ENCODE peak calls at places on chromosomes 4 and X, in seven cellular contexts. One of them, this sample, is unnamed.

GRCh38 chr4:61992351-61992750 is 792.2 kb downstream of the ADGRL3 start:
- DNase-seq in left ventricle myocardium inferior: no peak
- DNase-seq in progenitor cell of endocrine pancreas: no peak
- DNase-seq in GM23338: peak; percentile 56
- DNase-seq in fibroblast of mammary gland: no peak
- DNase-seq in ascending aorta: no peak
- DNase-seq in suprapubic skin: no peak
- DNase-seq in this sample: no peak

GRCh38 chr4:72951147-72951546 is 118.4 kb downstream of the COX18 start:
- DNase-seq in left ventricle myocardium inferior: no peak
- DNase-seq in progenitor cell of endocrine pancreas: no peak
- DNase-seq in GM23338: peak; percentile 34
- DNase-seq in fibroblast of mammary gland: no peak
- DNase-seq in ascending aorta: no peak
- DNase-seq in suprapubic skin: no peak
- DNase-seq in this sample: no peak

GRCh38 chr4:103199009-103199408 is 866 bp upstream of the CENPE start:
- DNase-seq in left ventricle myocardium inferior: no peak
- DNase-seq in progenitor cell of endocrine pancreas: no peak
- DNase-seq in GM23338: no peak
- DNase-seq in fibroblast of mammary gland: no peak
- DNase-seq in ascending aorta: no peak
- DNase-seq in suprapubic skin: no peak
- DNase-seq in this sample: no peak

GRCh38 chr4:176499518-176499917 is 179.8 kb downstream of the SPCS3 start:
- DNase-seq in left ventricle myocardium inferior: no peak
- DNase-seq in progenitor cell of endocrine pancreas: no peak
- DNase-seq in GM23338: no peak
- DNase-seq in fibroblast of mammary gland: peak; percentile 70
- DNase-seq in ascending aorta: no peak
- DNase-seq in suprapubic skin: no peak
- DNase-seq in this sample: no peak

GRCh38 chr4:61202100-61202637 is 2.0 kb downstream of the ADGRL3 start:
- DNase-seq in left ventricle myocardium inferior: peak; percentile 18
- DNase-seq in progenitor cell of endocrine pancreas: peak; percentile 14
- DNase-seq in GM23338: peak; percentile 61
- DNase-seq in fibroblast of mammary gland: no peak
- DNase-seq in ascending aorta: no peak
- DNase-seq in suprapubic skin: no peak
- DNase-seq in this sample: peak; percentile 84

GRCh38 chr4:150890246-150890645 is 124.8 kb downstream of the LRBA start:
- DNase-seq in left ventricle myocardium inferior: no peak
- DNase-seq in progenitor cell of endocrine pancreas: no peak
- DNase-seq in GM23338: no peak
- DNase-seq in fibroblast of mammary gland: no peak
- DNase-seq in ascending aorta: no peak
- DNase-seq in suprapubic skin: no peak
- DNase-seq in this sample: no peak

GRCh38 chrX:9997524-9997923 is 30.4 kb downstream of the CLDN34 start:
- DNase-seq in left ventricle myocardium inferior: no peak
- DNase-seq in progenitor cell of endocrine pancreas: no peak
- DNase-seq in GM23338: no peak
- DNase-seq in fibroblast of mammary gland: no peak
- DNase-seq in ascending aorta: no peak
- DNase-seq in suprapubic skin: no peak
- DNase-seq in this sample: no peak

GRCh38 chr4:176534566-176534965 is 214.8 kb downstream of the SPCS3 start:
- DNase-seq in left ventricle myocardium inferior: no peak
- DNase-seq in progenitor cell of endocrine pancreas: no peak
- DNase-seq in GM23338: no peak
- DNase-seq in fibroblast of mammary gland: peak; percentile 93
- DNase-seq in ascending aorta: no peak
- DNase-seq in suprapubic skin: no peak
- DNase-seq in this sample: no peak

GRCh38 chrX:48589482-48590162 is 7.7 kb upstream of the WDR13 start:
- DNase-seq in left ventricle myocardium inferior: no peak
- DNase-seq in progenitor cell of endocrine pancreas: no peak
- DNase-seq in GM23338: no peak
- DNase-seq in fibroblast of mammary gland: peak; percentile 60
- DNase-seq in ascending aorta: no peak
- DNase-seq in suprapubic skin: no peak
- DNase-seq in this sample: no peak

GRCh38 chr4:25129926-25130325 is 30.3 kb downstream of the SEPSECS start:
- DNase-seq in left ventricle myocardium inferior: no peak
- DNase-seq in progenitor cell of endocrine pancreas: no peak
- DNase-seq in GM23338: no peak
- DNase-seq in fibroblast of mammary gland: no peak
- DNase-seq in ascending aorta: no peak
- DNase-seq in suprapubic skin: no peak
- DNase-seq in this sample: no peak

GRCh38 chrX:12463052-12463451 is 324.8 kb downstream of the FRMPD4 start:
- DNase-seq in left ventricle myocardium inferior: no peak
- DNase-seq in progenitor cell of endocrine pancreas: no peak
- DNase-seq in GM23338: peak; percentile 36
- DNase-seq in fibroblast of mammary gland: no peak
- DNase-seq in ascending aorta: no peak
- DNase-seq in suprapubic skin: no peak
- DNase-seq in this sample: no peak

GRCh38 chr4:113684534-113685091 is 76.9 kb downstream of the CAMK2D start:
- DNase-seq in left ventricle myocardium inferior: peak; percentile 71
- DNase-seq in progenitor cell of endocrine pancreas: no peak
- DNase-seq in GM23338: peak; percentile 39
- DNase-seq in fibroblast of mammary gland: peak; percentile 77
- DNase-seq in ascending aorta: peak; percentile 17
- DNase-seq in suprapubic skin: no peak
- DNase-seq in this sample: peak; percentile 84

GRCh38 chr4:156303708-156304107 is 350.0 kb upstream of the CTSO start:
- DNase-seq in left ventricle myocardium inferior: no peak
- DNase-seq in progenitor cell of endocrine pancreas: no peak
- DNase-seq in GM23338: no peak
- DNase-seq in fibroblast of mammary gland: no peak
- DNase-seq in ascending aorta: no peak
- DNase-seq in suprapubic skin: no peak
- DNase-seq in this sample: no peak

GRCh38 chr4:121448231-121448630 is 67.4 kb upstream of the QRFPR start:
- DNase-seq in left ventricle myocardium inferior: no peak
- DNase-seq in progenitor cell of endocrine pancreas: no peak
- DNase-seq in GM23338: no peak
- DNase-seq in fibroblast of mammary gland: no peak
- DNase-seq in ascending aorta: no peak
- DNase-seq in suprapubic skin: no peak
- DNase-seq in this sample: no peak

GRCh38 chr4:183261953-183262775 is 57.9 kb downstream of the CLDN22 start:
- DNase-seq in left ventricle myocardium inferior: peak; percentile 62
- DNase-seq in progenitor cell of endocrine pancreas: peak; percentile 75
- DNase-seq in GM23338: peak; percentile 91
- DNase-seq in fibroblast of mammary gland: peak; percentile 78
- DNase-seq in ascending aorta: no peak
- DNase-seq in suprapubic skin: peak; percentile 88
- DNase-seq in this sample: peak; percentile 90

GRCh38 chrX:74500067-74500466 is 78.8 kb downstream of the SLC16A2 start:
- DNase-seq in left ventricle myocardium inferior: no peak
- DNase-seq in progenitor cell of endocrine pancreas: no peak
- DNase-seq in GM23338: no peak
- DNase-seq in fibroblast of mammary gland: no peak
- DNase-seq in ascending aorta: no peak
- DNase-seq in suprapubic skin: no peak
- DNase-seq in this sample: no peak

GRCh38 chrX:12999422-12999821 is 24.5 kb downstream of the TMSB4X start:
- DNase-seq in left ventricle myocardium inferior: no peak
- DNase-seq in progenitor cell of endocrine pancreas: no peak
- DNase-seq in GM23338: peak; percentile 28
- DNase-seq in fibroblast of mammary gland: no peak
- DNase-seq in ascending aorta: no peak
- DNase-seq in suprapubic skin: no peak
- DNase-seq in this sample: no peak

GRCh38 chr4:14348506-14348905 is 653.8 kb upstream of the CPEB2 start:
- DNase-seq in left ventricle myocardium inferior: no peak
- DNase-seq in progenitor cell of endocrine pancreas: no peak
- DNase-seq in GM23338: no peak
- DNase-seq in fibroblast of mammary gland: peak; percentile 56
- DNase-seq in ascending aorta: no peak
- DNase-seq in suprapubic skin: no peak
- DNase-seq in this sample: no peak

GRCh38 chrX:111041018-111041462 is 55.0 kb upstream of the PAK3 start:
- DNase-seq in left ventricle myocardium inferior: no peak
- DNase-seq in progenitor cell of endocrine pancreas: no peak
- DNase-seq in GM23338: peak; percentile 5
- DNase-seq in fibroblast of mammary gland: peak; percentile 88
- DNase-seq in ascending aorta: no peak
- DNase-seq in suprapubic skin: no peak
- DNase-seq in this sample: no peak

GRCh38 chr4:161577604-161578301 is 586.0 kb downstream of the FSTL5 start:
- DNase-seq in left ventricle myocardium inferior: no peak
- DNase-seq in progenitor cell of endocrine pancreas: no peak
- DNase-seq in GM23338: no peak
- DNase-seq in fibroblast of mammary gland: peak; percentile 26
- DNase-seq in ascending aorta: no peak
- DNase-seq in suprapubic skin: no peak
- DNase-seq in this sample: no peak

GRCh38 chr4:118752551-118752950 is 67.4 kb downstream of the METTL14 start:
- DNase-seq in left ventricle myocardium inferior: no peak
- DNase-seq in progenitor cell of endocrine pancreas: no peak
- DNase-seq in GM23338: no peak
- DNase-seq in fibroblast of mammary gland: no peak
- DNase-seq in ascending aorta: no peak
- DNase-seq in suprapubic skin: no peak
- DNase-seq in this sample: no peak

GRCh38 chr4:6404611-6405416 is 67.6 kb downstream of the PPP2R2C start:
- DNase-seq in left ventricle myocardium inferior: no peak
- DNase-seq in progenitor cell of endocrine pancreas: no peak
- DNase-seq in GM23338: peak; percentile 32
- DNase-seq in fibroblast of mammary gland: no peak
- DNase-seq in ascending aorta: no peak
- DNase-seq in suprapubic skin: no peak
- DNase-seq in this sample: no peak

GRCh38 chr4:74369860-74370259 is 4.9 kb downstream of the EREG start:
- DNase-seq in left ventricle myocardium inferior: no peak
- DNase-seq in progenitor cell of endocrine pancreas: no peak
- DNase-seq in GM23338: no peak
- DNase-seq in fibroblast of mammary gland: no peak
- DNase-seq in ascending aorta: no peak
- DNase-seq in suprapubic skin: no peak
- DNase-seq in this sample: no peak

GRCh38 chr4:39029752-39030694 is 2.2 kb downstream of the TMEM156 start:
- DNase-seq in left ventricle myocardium inferior: no peak
- DNase-seq in progenitor cell of endocrine pancreas: no peak
- DNase-seq in GM23338: no peak
- DNase-seq in fibroblast of mammary gland: no peak
- DNase-seq in ascending aorta: no peak
- DNase-seq in suprapubic skin: no peak
- DNase-seq in this sample: no peak

GRCh38 chr4:96099031-96099430 is 259.1 kb downstream of the PDHA2 start:
- DNase-seq in left ventricle myocardium inferior: no peak
- DNase-seq in progenitor cell of endocrine pancreas: no peak
- DNase-seq in GM23338: no peak
- DNase-seq in fibroblast of mammary gland: no peak
- DNase-seq in ascending aorta: no peak
- DNase-seq in suprapubic skin: no peak
- DNase-seq in this sample: no peak

GRCh38 chrX:132094169-132094568 is 33.7 kb downstream of the FRMD7 start:
- DNase-seq in left ventricle myocardium inferior: no peak
- DNase-seq in progenitor cell of endocrine pancreas: no peak
- DNase-seq in GM23338: no peak
- DNase-seq in fibroblast of mammary gland: peak; percentile 67
- DNase-seq in ascending aorta: no peak
- DNase-seq in suprapubic skin: no peak
- DNase-seq in this sample: no peak

DNA sequence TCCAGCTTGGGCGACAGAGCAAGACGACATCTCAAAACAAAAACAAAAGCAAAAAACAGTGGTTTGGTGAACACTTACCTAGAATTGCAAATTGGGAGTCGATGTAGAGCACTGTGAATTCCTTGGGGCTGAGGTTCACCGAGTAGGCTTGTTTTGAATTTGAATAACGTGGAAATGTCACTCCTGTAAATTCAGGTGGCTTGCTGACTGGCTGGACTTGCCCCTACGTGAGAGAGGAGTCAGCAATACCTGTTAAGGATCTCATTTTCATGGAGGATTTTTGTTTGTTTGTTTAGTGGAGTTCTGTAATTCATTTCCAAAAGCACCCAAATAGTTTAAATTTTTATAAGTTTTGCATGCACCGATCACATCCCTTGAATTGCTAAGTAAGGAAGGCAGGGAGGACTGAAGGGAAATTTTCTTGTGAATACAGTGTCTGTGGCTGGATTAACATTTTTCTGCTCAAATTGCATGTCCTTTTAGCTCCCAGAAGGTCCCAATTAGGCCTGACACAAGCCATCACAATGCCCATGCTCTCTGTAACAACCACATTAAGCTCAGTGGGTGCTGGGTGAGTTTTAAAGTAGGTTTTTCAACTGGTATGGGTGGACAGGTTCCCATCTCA is 58.4 kb upstream of the TTC29 start:
- DNase-seq in left ventricle myocardium inferior: no peak
- DNase-seq in progenitor cell of endocrine pancreas: no peak
- DNase-seq in GM23338: peak; percentile 64
- DNase-seq in fibroblast of mammary gland: no peak
- DNase-seq in ascending aorta: no peak
- DNase-seq in suprapubic skin: no peak
- DNase-seq in this sample: no peak
- TF ChIP-seq CTCF in left ventricle myocardium inferior: no peak
- TF ChIP-seq CTCF in progenitor cell of endocrine pancreas: no peak
- TF ChIP-seq CTCF in GM23338: no peak
- TF ChIP-seq CTCF in fibroblast of mammary gland: no peak
- TF ChIP-seq CTCF in ascending aorta: no peak
- TF ChIP-seq CTCF in suprapubic skin: no peak
- TF ChIP-seq CTCF in this sample: no peak

GRCh38 chr4:129218355-129218754 is 122.4 kb downstream of the C4orf33 start:
- DNase-seq in left ventricle myocardium inferior: no peak
- DNase-seq in progenitor cell of endocrine pancreas: no peak
- DNase-seq in GM23338: peak; percentile 44
- DNase-seq in fibroblast of mammary gland: peak; percentile 31
- DNase-seq in ascending aorta: no peak
- DNase-seq in suprapubic skin: no peak
- DNase-seq in this sample: no peak
- TF ChIP-seq CTCF in left ventricle myocardium inferior: peak; percentile 55
- TF ChIP-seq CTCF in progenitor cell of endocrine pancreas: peak; percentile 10
- TF ChIP-seq CTCF in GM23338: peak; percentile 57
- TF ChIP-seq CTCF in fibroblast of mammary gland: peak; percentile 34
- TF ChIP-seq CTCF in ascending aorta: no peak
- TF ChIP-seq CTCF in suprapubic skin: no peak
- TF ChIP-seq CTCF in this sample: peak; percentile 70

GRCh38 chr4:116705466-116705865 is 379.9 kb downstream of the TRAM1L1 start:
- DNase-seq in left ventricle myocardium inferior: no peak
- DNase-seq in progenitor cell of endocrine pancreas: no peak
- DNase-seq in GM23338: no peak
- DNase-seq in fibroblast of mammary gland: no peak
- DNase-seq in ascending aorta: no peak
- DNase-seq in suprapubic skin: no peak
- DNase-seq in this sample: no peak

GRCh38 chr4:116702949-116703348 is 382.4 kb downstream of the TRAM1L1 start:
- DNase-seq in left ventricle myocardium inferior: no peak
- DNase-seq in progenitor cell of endocrine pancreas: no peak
- DNase-seq in GM23338: peak; percentile 48
- DNase-seq in fibroblast of mammary gland: no peak
- DNase-seq in ascending aorta: no peak
- DNase-seq in suprapubic skin: no peak
- DNase-seq in this sample: no peak
- TF ChIP-seq CTCF in left ventricle myocardium inferior: no peak
- TF ChIP-seq CTCF in progenitor cell of endocrine pancreas: no peak
- TF ChIP-seq CTCF in GM23338: peak; percentile 53
- TF ChIP-seq CTCF in fibroblast of mammary gland: no peak
- TF ChIP-seq CTCF in ascending aorta: no peak
- TF ChIP-seq CTCF in suprapubic skin: no peak
- TF ChIP-seq CTCF in this sample: no peak

GRCh38 chrX:39729834-39730670 is 367.7 kb downstream of the BCOR start:
- DNase-seq in left ventricle myocardium inferior: no peak
- DNase-seq in progenitor cell of endocrine pancreas: no peak
- DNase-seq in GM23338: peak; percentile 37
- DNase-seq in fibroblast of mammary gland: no peak
- DNase-seq in ascending aorta: no peak
- DNase-seq in suprapubic skin: no peak
- DNase-seq in this sample: no peak
- TF ChIP-seq CTCF in left ventricle myocardium inferior: no peak
- TF ChIP-seq CTCF in progenitor cell of endocrine pancreas: no peak
- TF ChIP-seq CTCF in GM23338: no peak
- TF ChIP-seq CTCF in fibroblast of mammary gland: no peak
- TF ChIP-seq CTCF in ascending aorta: no peak
- TF ChIP-seq CTCF in suprapubic skin: no peak
- TF ChIP-seq CTCF in this sample: no peak